ENCODE peak calls at places on chromosomes 13 and 19, in four cellular contexts. L is CD4-positive, alpha-beta T cell; D is CD8-positive, alpha-beta memory T cell; V is endodermal cell. I is an unnamed sample.

GRCh38 chr13:88617176-88617575 is 946.0 kb downstream of the SLITRK5 start:
- DNase-seq in L (no peak), D (no peak), V (no peak), I (no peak)

GRCh38 chr19:10010247-10010691 is at the start of gene COL5A3:
- DNase-seq in L (no peak), D (no peak), V (peak), I (peak)

GRCh38 chr13:51551446-51551845 is 32.8 kb upstream of the WDFY2 start:
- DNase-seq in L (no peak), D (no peak), V (no peak), I (no peak)

GRCh38 chr13:42393573-42394360 is 121.8 kb downstream of the AKAP11 start:
- DNase-seq in L (no peak), D (no peak), V (no peak), I (no peak)

GRCh38 chr13:27130223-27131015 is 41.2 kb downstream of the USP12 start:
- DNase-seq in L (no peak), D (no peak), V (no peak), I (no peak)

GRCh38 chr19:32458500-32459123 is 53.0 kb downstream of the DPY19L3 start:
- DNase-seq in L (no peak), D (no peak), V (no peak), I (no peak)

GRCh38 chr19:51433092-51433491 is 15.7 kb upstream of the SIGLEC10 start:
- DNase-seq in L (no peak), D (no peak), V (no peak), I (no peak)

GRCh38 chr19:39943586-39943985 is 9.2 kb upstream of the FCGBP start:
- DNase-seq in L (no peak), D (no peak), V (no peak), I (peak)

GRCh38 chr13:23701646-23702045 is 131.4 kb downstream of the TNFRSF19 start:
- DNase-seq in L (no peak), D (no peak), V (no peak), I (peak)

GRCh38 chr13:51761638-51762350 is 42.2 kb downstream of the DHRS12 start:
- DNase-seq in L (no peak), D (no peak), V (no peak), I (no peak)

GRCh38 chr13:27372896-27373295 is 51.5 kb upstream of the GTF3A start:
- DNase-seq in L (no peak), D (no peak), V (no peak), I (peak)

GRCh38 chr13:97562962-97563361 is 129.0 kb downstream of the RAP2A start:
- DNase-seq in L (no peak), D (no peak), V (no peak), I (no peak)

GRCh38 chr19:53977991-53978731 is 13.3 kb upstream of the CACNG6 start:
- DNase-seq in L (no peak), D (no peak), V (peak), I (no peak)

GRCh38 chr19:56105090-56105701 is 15.9 kb downstream of the ZNF787 start:
- DNase-seq in L (peak), D (no peak), V (peak), I (peak)

GRCh38 chr13:30125422-30126073 is 181.8 kb downstream of the KATNAL1 start:
- DNase-seq in L (no peak), D (no peak), V (no peak), I (no peak)

GRCh38 chr19:5309438-5310204 is 31.0 kb downstream of the PTPRS start:
- DNase-seq in L (no peak), D (no peak), V (peak), I (no peak)

GRCh38 chr19:17926044-17926443 is 6.8 kb upstream of the CCDC124 start:
- DNase-seq in L (no peak), D (no peak), V (no peak), I (no peak)

GRCh38 chr13:97328222-97328790 is 105.7 kb upstream of the RAP2A start:
- DNase-seq in L (no peak), D (no peak), V (peak), I (no peak)

GRCh38 chr13:37369618-37370017 is 228.9 kb downstream of the POSTN start:
- DNase-seq in L (no peak), D (no peak), V (no peak), I (no peak)

GRCh38 chr13:72104656-72105180 is 237.7 kb upstream of the DACH1 start:
- DNase-seq in L (no peak), D (no peak), V (no peak), I (no peak)

GRCh38 chr13:40130871-40131636 is 475.6 kb downstream of the COG6 start:
- DNase-seq in L (no peak), D (no peak), V (no peak), I (peak)

GRCh38 chr13:27419333-27419732 is 5.1 kb upstream of the GTF3A start:
- DNase-seq in L (no peak), D (no peak), V (no peak), I (no peak)

GRCh38 chr13:28679628-28680027 is 20.7 kb downstream of the POMP start:
- DNase-seq in L (no peak), D (no peak), V (no peak), I (no peak)

GRCh38 chr13:84654654-84655244 is 772.5 kb upstream of the SLITRK1 start:
- DNase-seq in L (no peak), D (no peak), V (peak), I (no peak)

GRCh38 chr13:30744056-30744684 is 8.8 kb downstream of the ALOX5AP start:
- DNase-seq in L (peak), D (peak), V (no peak), I (peak)

GRCh38 chr19:30089086-30089665 is 147.1 kb downstream of the URI1 start:
- DNase-seq in L (no peak), D (no peak), V (no peak), I (peak)

GRCh38 chr13:23025848-23026608 is 154.8 kb upstream of the SGCG start:
- DNase-seq in L (no peak), D (no peak), V (no peak), I (no peak)

GRCh38 chr13:26328326-26328725 is 74.4 kb downstream of the CDK8 start:
- DNase-seq in L (no peak), D (no peak), V (no peak), I (no peak)

GRCh38 chr13:39635564-39635963 is 19.9 kb upstream of the COG6 start:
- DNase-seq in L (no peak), D (no peak), V (no peak), I (no peak)

GRCh38 chr19:11045536-11045935 is 43.7 kb upstream of the LDLR start:
- DNase-seq in L (no peak), D (no peak), V (no peak), I (no peak)

GRCh38 chr13:44819245-44819644 is 170.0 kb downstream of the NUFIP1 start:
- DNase-seq in L (no peak), D (no peak), V (peak), I (no peak)

GRCh38 chr19:38264486-38265212 is at the start of gene SPINT2:
- DNase-seq in L (no peak), D (peak), V (peak), I (no peak)

GRCh38 chr19:42121666-42122069 is 10.6 kb downstream of the POU2F2 start:
- DNase-seq in L (peak), D (peak), V (peak), I (peak)

GRCh38 chr19:51552996-51553725 is 17.9 kb upstream of the ZNF175 start:
- DNase-seq in L (peak), D (no peak), V (peak), I (no peak)

GRCh38 chr13:49627831-49628652 is at the start of gene ARL11:
- DNase-seq in L (peak), D (peak), V (peak), I (peak)

GRCh38 chr13:20633802-20634201 is 66.8 kb downstream of the IFT88 start:
- DNase-seq in L (no peak), D (no peak), V (peak), I (no peak)

GRCh38 chr19:5170329-5170745 is 170.3 kb downstream of the PTPRS start:
- DNase-seq in L (peak), D (no peak), V (peak), I (no peak)

GRCh38 chr19:18677156-18677555 is 6.3 kb upstream of the CRTC1 start:
- DNase-seq in L (no peak), D (no peak), V (no peak), I (no peak)

GRCh38 chr19:14786421-14786851 is 8.1 kb upstream of the ADGRE2 start:
- DNase-seq in L (no peak), D (no peak), V (peak), I (no peak)
- H3K27ac ChIP-seq in L (no peak), D (no peak), V (no peak), I (no peak)

DNA sequence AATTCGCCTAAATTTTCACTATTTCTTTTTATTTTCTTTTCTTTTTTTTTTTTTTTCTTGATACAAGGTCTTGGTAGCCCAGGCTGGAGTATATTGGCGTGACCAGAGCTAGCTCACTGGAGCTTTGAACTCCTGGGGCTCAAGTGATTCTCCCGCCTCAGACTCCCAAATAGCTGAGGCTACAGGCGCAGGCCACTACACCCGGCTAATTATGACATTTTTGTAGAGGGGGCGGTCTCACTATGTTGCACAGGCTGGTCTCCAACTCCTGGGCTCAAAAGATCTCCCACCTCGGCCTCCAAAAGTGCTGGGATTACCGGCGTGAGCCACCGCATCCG is 37.3 kb upstream of the LSM14A start:
- DNase-seq in L (no peak), D (no peak), V (no peak), I (no peak)
- H3K27ac ChIP-seq in L (no peak), D (peak), V (peak), I (peak)

DNA sequence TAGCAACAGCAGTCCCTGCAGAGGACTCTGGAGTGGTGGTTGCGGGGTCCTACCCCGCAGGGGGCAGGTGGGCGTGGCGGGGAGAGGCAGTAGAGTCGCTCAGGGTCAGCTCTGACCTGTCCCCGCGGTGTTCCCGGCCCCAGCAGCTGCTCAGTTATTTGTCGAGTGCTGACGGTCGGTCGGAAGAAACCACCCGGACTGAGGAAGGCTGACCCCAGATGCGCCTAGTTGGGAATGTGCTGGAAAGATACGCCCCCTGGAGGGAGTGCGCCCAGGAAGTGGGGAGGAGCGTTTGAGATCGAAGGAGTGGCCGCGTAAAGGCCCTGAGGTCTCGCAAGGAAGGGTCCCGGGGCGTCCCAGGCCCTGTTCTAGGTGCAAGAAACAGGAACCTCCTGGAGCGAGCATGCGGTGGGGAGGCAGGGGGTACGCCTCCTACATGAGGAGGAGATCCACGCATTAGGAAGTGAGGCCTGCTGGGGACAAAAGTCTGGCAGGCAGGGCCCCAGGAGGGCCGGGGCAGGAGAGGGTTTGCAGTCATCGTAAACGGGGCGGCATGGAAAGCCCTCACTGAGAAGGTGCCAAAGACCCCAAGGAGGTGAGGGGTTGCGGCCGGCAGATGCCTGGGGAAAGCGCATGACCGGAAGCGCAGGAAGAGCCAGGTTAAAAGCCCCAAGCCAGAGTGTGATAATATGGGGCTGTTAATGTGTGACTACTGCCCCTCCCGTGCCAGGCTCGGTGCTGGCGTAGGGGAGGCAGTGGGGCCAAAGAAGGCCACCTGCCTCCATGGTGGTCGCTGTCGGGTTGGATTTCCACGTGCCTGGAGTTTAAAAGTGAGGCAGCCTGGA is 9.1 kb downstream of the CCDC8 start:
- DNase-seq in L (no peak), D (no peak), V (peak), I (peak)
- H3K27ac ChIP-seq in L (no peak), D (no peak), V (peak), I (peak)

DNA sequence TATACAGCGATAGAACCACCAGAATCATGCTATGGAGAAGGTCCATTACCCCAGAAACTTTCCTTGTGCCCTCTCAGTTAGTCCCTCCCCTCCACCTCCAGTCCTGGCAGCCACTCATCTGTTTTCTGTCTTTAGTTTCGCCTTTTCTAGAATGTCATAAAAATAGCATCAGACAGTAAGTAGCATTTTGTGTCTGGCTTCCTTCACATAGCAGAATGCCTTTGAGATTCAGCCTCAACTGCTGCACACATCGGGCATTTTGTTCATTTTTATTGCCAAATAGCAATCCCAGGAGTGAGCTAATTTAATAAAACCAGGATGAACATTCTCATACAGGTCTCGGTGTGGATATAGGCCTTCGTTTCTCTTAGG is 110.4 kb downstream of the COL4A2 start:
- DNase-seq in L (no peak), D (no peak), V (no peak), I (no peak)
- H3K27ac ChIP-seq in L (no peak), D (no peak), V (no peak), I (peak)

GRCh38 chr13:113949546-113949945 is 24.3 kb downstream of the C13orf46 start:
- DNase-seq in L (no peak), D (no peak), V (no peak), I (no peak)
- H3K27ac ChIP-seq in L (no peak), D (no peak), V (no peak), I (no peak)

I was measured in Peyer's patch.